ENCODE peak calls at places on chromosomes 4 and X, in four cellular contexts. Y is K562, G is HepG2, P is GM12891. F is an unnamed sample.

GRCh38 chrX:15854080-15854655 is 445 bp downstream of the AP1S2 start:
- DNase-seq in Y (peak; percentile 66), G (peak; percentile 24), P (no peak), F (peak; percentile 26)

GRCh38 chrX:154135458-154136229 is 8.4 kb upstream of the OPN1LW start:
- DNase-seq in Y (no peak), G (no peak), P (no peak), F (no peak)

GRCh38 chr4:70138751-70139150 is 15.3 kb upstream of the PRR27 start:
- DNase-seq in Y (no peak), G (peak; percentile 2), P (no peak), F (no peak)

GRCh38 chr4:83905952-83906351 is 370.0 kb downstream of the GPAT3 start:
- DNase-seq in Y (no peak), G (peak; percentile 3), P (no peak), F (no peak)

GRCh38 chr4:148007303-148007702 is 275.4 kb downstream of the ARHGAP10 start:
- DNase-seq in Y (peak; percentile 9), G (no peak), P (no peak), F (no peak)

GRCh38 chr4:84803720-84804119 is 162.8 kb downstream of the WDFY3 start:
- DNase-seq in Y (no peak), G (no peak), P (no peak), F (no peak)

GRCh38 chrX:22746081-22746480 is 253.7 kb upstream of the DDX53 start:
- DNase-seq in Y (no peak), G (no peak), P (no peak), F (no peak)

GRCh38 chr4:125010776-125011503 is 298.4 kb upstream of the ANKRD50 start:
- DNase-seq in Y (no peak), G (no peak), P (no peak), F (no peak)

GRCh38 chr4:187908079-187908501 is 87.5 kb upstream of the ZFP42 start:
- DNase-seq in Y (no peak), G (no peak), P (no peak), F (no peak)

GRCh38 chr4:35461931-35462659 is 782.2 kb downstream of the ARAP2 start:
- DNase-seq in Y (no peak), G (no peak), P (no peak), F (no peak)

GRCh38 chr4:132991111-132991510 is 158.0 kb upstream of the PCDH10 start:
- DNase-seq in Y (no peak), G (no peak), P (no peak), F (no peak)

GRCh38 chr4:143411527-143412480 is 75.1 kb downstream of the GAB1 start:
- DNase-seq in Y (no peak), G (no peak), P (no peak), F (no peak)

GRCh38 chrX:24647257-24648058 is at the start of gene PCYT1B:
- DNase-seq in Y (peak; percentile 70), G (no peak), P (peak; percentile 9), F (peak; percentile 19)

GRCh38 chrX:24651783-24652182 is 4.6 kb upstream of the PCYT1B start:
- DNase-seq in Y (no peak), G (peak; percentile 68), P (no peak), F (no peak)

GRCh38 chrX:24643116-24643515 is 4.0 kb downstream of the PCYT1B start:
- DNase-seq in Y (peak; percentile 35), G (no peak), P (no peak), F (no peak)

GRCh38 chrX:24646745-24647182 is 383 bp downstream of the PCYT1B start:
- DNase-seq in Y (no peak), G (no peak), P (no peak), F (no peak)
- TF ChIP-seq TAF1 in Y (no peak), G (no peak), P (no peak), F (no peak)

GRCh38 chr4:182895791-182896292 is 21.3 kb downstream of the DCTD start:
- DNase-seq in Y (no peak), G (peak; percentile 84), P (no peak), F (no peak)
- TF ChIP-seq POLR2A in Y (no peak), G (no peak), P (no peak), F (no peak)

GRCh38 chr4:23779839-23780238 is 110.0 kb downstream of the PPARGC1A start:
- DNase-seq in Y (no peak), G (no peak), P (no peak), F (no peak)

GRCh38 chr4:23779422-23779821 is 110.4 kb downstream of the PPARGC1A start:
- DNase-seq in Y (no peak), G (no peak), P (no peak), F (no peak)

GRCh38 chr4:23788460-23788859 is 101.4 kb downstream of the PPARGC1A start:
- DNase-seq in Y (no peak), G (peak; percentile 47), P (no peak), F (no peak)

GRCh38 chr4:23788027-23788426 is 101.8 kb downstream of the PPARGC1A start:
- DNase-seq in Y (no peak), G (peak; percentile 81), P (no peak), F (no peak)

DNA sequence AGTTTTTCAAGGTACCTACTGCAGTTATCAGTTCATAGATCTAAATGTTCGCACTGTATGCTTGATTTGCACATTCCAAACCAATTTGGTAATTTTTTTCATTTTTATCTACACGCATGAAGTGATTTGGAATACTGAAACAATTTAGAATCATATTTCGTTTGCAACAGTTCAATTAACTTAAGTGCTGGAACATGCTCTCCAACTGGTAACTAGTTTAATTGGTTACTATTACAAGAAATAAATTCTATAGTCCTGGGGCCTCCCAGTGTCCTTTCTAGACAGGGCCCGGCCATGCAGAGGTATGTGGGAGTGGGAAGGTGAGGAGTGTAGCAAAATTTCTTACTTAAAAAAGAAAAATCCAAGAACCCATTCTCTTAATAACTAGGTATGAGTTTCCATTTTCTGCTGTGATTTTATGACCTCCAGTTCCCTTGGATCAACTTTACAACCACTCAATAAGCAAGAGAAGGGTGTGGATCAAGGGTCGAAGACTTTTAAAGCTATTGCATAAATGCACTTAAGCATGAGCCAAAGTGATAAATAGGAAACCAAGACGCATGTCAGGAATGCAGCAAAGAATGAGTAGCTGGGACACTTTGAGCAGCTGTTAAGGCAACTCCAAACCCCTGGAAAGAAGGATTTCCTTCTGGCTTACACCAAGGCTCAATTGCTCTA is 106.9 kb downstream of the PPARGC1A start:
- DNase-seq in Y (no peak), G (no peak), P (no peak), F (no peak)
- TF ChIP-seq TAF1 in Y (no peak), G (no peak), P (no peak), F (no peak)

DNA sequence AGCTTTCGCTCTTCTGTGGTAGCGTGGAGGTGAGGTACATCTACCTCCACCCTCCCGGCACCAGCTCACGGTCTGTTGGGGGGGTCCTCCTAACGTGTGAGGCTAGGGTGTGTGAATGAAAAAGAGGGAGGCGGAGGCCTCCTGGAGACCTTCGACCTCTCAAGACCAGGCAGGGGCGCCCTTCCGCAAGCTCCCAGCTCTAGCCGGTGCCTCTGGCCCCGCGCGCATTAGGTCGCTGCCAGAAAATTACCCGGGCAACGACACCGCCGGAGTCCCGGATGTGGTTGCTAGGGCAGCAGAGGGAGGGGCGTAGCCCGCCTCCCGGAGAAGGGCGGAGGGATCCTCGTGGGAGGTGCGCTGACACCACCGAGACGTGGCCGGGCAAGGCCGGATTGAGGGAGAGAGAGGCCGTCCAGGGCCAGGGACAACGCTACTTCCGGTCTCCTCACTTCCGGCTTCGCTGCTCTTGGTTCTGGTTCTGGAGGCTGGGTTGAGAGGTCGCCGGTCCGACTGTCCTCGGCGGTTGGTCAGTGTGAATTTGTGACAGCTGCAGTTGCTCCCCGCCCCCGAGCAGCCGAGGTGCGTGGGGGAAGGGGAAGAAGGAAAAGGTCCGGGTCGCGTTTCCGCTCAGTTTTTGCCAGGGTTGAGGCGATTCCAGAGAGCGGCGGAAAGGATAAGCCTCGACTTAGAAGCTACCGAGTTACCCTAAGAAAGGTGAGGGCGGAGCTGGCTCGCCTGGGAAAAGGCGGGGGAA is at the start of the genes ARFIP1 and TIGD4:
- DNase-seq in Y (peak; percentile 94), G (peak; percentile 95), P (peak; percentile 78), F (peak; percentile 81)
- TF ChIP-seq POLR2A in Y (peak; percentile 90), G (peak; percentile 66), P (no peak), F (peak; percentile 75)

DNA sequence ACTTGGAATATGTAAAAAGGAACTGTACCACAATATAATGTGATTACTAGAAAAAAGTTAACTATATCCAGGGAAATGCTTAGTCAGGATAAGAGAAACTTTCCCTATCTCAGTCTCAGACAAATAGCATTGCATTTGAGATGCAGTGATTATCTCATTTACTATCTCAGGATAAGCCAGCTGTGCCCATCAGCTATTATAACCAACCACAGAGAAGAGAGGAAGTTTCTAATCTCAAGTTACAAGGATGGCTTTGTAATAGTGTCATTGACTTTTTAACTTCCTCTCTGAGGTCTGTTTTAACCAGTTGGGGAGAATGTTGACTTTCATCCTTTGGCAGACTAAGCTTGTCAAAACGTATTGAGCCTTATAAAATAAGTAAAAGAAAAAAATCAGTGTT is 56.5 kb downstream of the SNX25 start:
- DNase-seq in Y (no peak), G (no peak), P (no peak), F (no peak)
- TF ChIP-seq TAF1 in Y (no peak), G (no peak), P (no peak), F (no peak)

DNA sequence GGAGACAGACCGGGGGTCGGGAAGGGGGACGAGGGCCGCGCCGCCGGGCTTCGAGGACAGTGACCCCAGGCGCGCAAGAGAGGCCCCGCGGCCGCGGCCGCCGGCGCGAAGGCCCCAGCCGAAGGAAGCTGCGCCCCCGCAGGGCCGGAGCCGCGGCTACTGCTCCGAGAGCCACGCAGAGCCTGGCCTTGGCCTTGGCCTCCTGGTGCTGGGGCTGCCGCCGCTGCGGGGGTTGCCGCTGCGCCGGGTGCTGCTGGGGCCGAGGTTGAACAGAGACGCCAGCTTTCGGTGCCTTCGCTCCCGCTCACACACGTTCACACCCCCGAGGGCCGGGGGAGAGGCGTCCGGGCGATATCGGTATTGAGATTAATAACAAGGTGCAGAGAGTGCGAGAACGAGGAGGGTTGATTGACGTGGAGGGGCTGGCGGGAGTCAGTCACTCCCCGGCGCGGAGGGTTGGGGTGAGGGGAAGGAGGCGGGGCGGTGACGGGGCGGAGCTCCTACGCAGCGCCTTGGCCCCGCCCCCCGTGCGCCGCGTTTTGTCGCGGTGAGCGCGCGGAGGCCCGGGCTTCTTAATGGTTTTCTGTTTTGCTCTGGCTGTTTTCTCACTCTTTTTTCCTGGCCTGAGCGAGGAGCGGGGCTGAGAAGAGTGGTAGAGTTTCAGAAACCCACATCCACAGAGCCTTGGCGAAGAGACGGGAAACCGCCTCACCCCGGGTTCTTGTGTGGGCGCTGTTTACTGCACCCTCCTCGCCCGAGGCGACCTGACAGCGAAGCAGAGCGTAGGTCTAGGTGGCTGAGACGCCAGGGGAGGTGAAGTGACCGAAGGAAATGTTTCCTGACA is 890 bp upstream of the CNOT6L start:
- DNase-seq in Y (peak; percentile 94), G (peak; percentile 52), P (peak; percentile 75), F (peak; percentile 67)
- TF ChIP-seq POLR2A in Y (peak; percentile 93), G (peak; percentile 70), P (peak; percentile 32), F (peak; percentile 65)

GRCh38 chr4:39548425-39549067 is 21.3 kb upstream of the UGDH start:
- DNase-seq in Y (no peak), G (no peak), P (no peak), F (no peak)

GRCh38 chr4:39539026-39539690 is 11.9 kb upstream of the UGDH start:
- DNase-seq in Y (no peak), G (no peak), P (no peak), F (no peak)

GRCh38 chr4:39542633-39543393 is 15.6 kb upstream of the UGDH start:
- DNase-seq in Y (no peak), G (no peak), P (no peak), F (no peak)

GRCh38 chr4:39541987-39542632 is 14.9 kb upstream of the UGDH start:
- DNase-seq in Y (no peak), G (no peak), P (no peak), F (no peak)

GRCh38 chr4:39544580-39545315 is 17.5 kb upstream of the UGDH start:
- DNase-seq in Y (no peak), G (no peak), P (no peak), F (no peak)
- TF ChIP-seq TAF1 in Y (no peak), G (no peak), P (no peak), F (no peak)

F was measured in GM12892.